ENCODE peak calls at places on chromosome 21, in four cellular contexts. X is GM12878, P is H1, E is HepG2. S is an unnamed sample. For H3K4me1, the result is how much of the 10 kb centered on the place peaks cover.

GRCh38 chr21:17498586-17498985 is 14.3 kb upstream of the CXADR start:
- DNase-seq in X (no peak), E (no peak), P (no peak), S (no peak)

GRCh38 chr21:33598051-33598450 is 9.6 kb upstream of the DONSON start:
- DNase-seq in E (no peak), X (no peak), P (no peak), S (no peak)

GRCh38 chr21:30194701-30195299 is 21.1 kb downstream of the CLDN8 start:
- DNase-seq in X (no peak), E (peak), P (no peak), S (peak)

GRCh38 chr21:28233536-28234220 is 759.0 kb downstream of the LTN1 start:
- DNase-seq in X (no peak), P (no peak), E (no peak), S (no peak)

GRCh38 chr21:20856926-20857325 is 141.3 kb upstream of the NCAM2 start:
- DNase-seq in E (no peak), X (no peak), P (no peak), S (no peak)

GRCh38 chr21:17003221-17003620 is 509.6 kb upstream of the CXADR start:
- DNase-seq in P (no peak), X (no peak), E (no peak), S (no peak)

GRCh38 chr21:33296156-33296555 is 28.6 kb upstream of the IFNAR1 start:
- DNase-seq in E (no peak), P (no peak), X (no peak), S (no peak)

GRCh38 chr21:29342394-29342957 is 43.8 kb downstream of the BACH1 start:
- DNase-seq in X (peak), E (no peak), P (no peak), S (no peak)

GRCh38 chr21:29511076-29511475 is 212.4 kb downstream of the BACH1 start:
- DNase-seq in P (no peak), E (no peak), X (no peak), S (no peak)

GRCh38 chr21:20647603-20648002 is 350.6 kb upstream of the NCAM2 start:
- DNase-seq in P (no peak), E (no peak), X (no peak), S (no peak)

GRCh38 chr21:17782051-17782450 is 37.1 kb downstream of the C21orf91 start:
- DNase-seq in P (no peak), E (no peak), X (no peak), S (no peak)

GRCh38 chr21:14736162-14736561 is 190.0 kb upstream of the SAMSN1 start:
- DNase-seq in E (no peak), P (no peak), X (peak), S (no peak)

GRCh38 chr21:8993943-8994639 is 1527.3 kb upstream of the TPTE start:
- DNase-seq in P (no peak), X (no peak), E (peak), S (no peak)

GRCh38 chr21:30468912-30469812 is 11.0 kb downstream of the KRTAP19-1 start:
- DNase-seq in P (no peak), E (no peak), X (no peak), S (no peak)

GRCh38 chr21:16488042-16488441 is 758.3 kb downstream of the USP25 start:
- DNase-seq in E (no peak), X (no peak), P (no peak), S (no peak)

GRCh38 chr21:17901458-17902092 is 82.4 kb upstream of the C21orf91 start:
- DNase-seq in X (peak), E (no peak), P (no peak), S (no peak)

GRCh38 chr21:14376854-14377253 is 6.1 kb downstream of the HSPA13 start:
- DNase-seq in E (no peak), X (no peak), P (no peak), S (no peak)

GRCh38 chr21:29678616-29679015 is 261.2 kb downstream of the GRIK1 start:
- DNase-seq in E (no peak), X (no peak), P (no peak), S (no peak)

GRCh38 chr21:23401278-23401677 is 2206.0 kb downstream of the MRPL39 start:
- DNase-seq in E (no peak), X (no peak), P (no peak), S (peak)

GRCh38 chr21:7952648-7953047 is 2568.7 kb upstream of the TPTE start:
- DNase-seq in X (no peak), P (no peak), E (no peak), S (no peak)

GRCh38 chr21:30491963-30492428 is at the start of gene KRTAP19-3:
- DNase-seq in E (no peak), X (no peak), P (no peak), S (no peak)

GRCh38 chr21:28793043-28793442 is 199.6 kb downstream of the LTN1 start:
- DNase-seq in E (no peak), X (no peak), P (no peak), S (peak)

GRCh38 chr21:41008971-41009370 is 159.0 kb upstream of the BACE2 start:
- DNase-seq in E (no peak), X (no peak), P (no peak), S (no peak)

GRCh38 chr21:33078907-33079582 is 9.1 kb downstream of the OLIG1 start:
- DNase-seq in X (peak), E (peak), P (no peak), S (no peak)

GRCh38 chr21:18608226-18608625 is 204.6 kb upstream of the TMPRSS15 start:
- DNase-seq in X (no peak), E (no peak), P (no peak), S (no peak)

GRCh38 chr21:15445327-15445726 is 284.5 kb upstream of the USP25 start:
- DNase-seq in E (no peak), X (peak), P (no peak), S (no peak)

GRCh38 chr21:28160378-28160777 is 832.3 kb downstream of the LTN1 start:
- DNase-seq in E (no peak), P (no peak), X (no peak), S (no peak)

GRCh38 chr21:31282095-31282709 is 61.9 kb downstream of the TIAM1 start:
- DNase-seq in X (no peak), P (no peak), E (no peak), S (no peak)

GRCh38 chr21:17387030-17387617 is 125.7 kb upstream of the CXADR start:
- DNase-seq in P (no peak), X (peak), E (peak), S (peak)

GRCh38 chr21:15848632-15849031 is 118.8 kb downstream of the USP25 start:
- DNase-seq in P (no peak), X (no peak), E (no peak), S (no peak)

GRCh38 chr21:28207776-28208175 is 784.9 kb downstream of the LTN1 start:
- DNase-seq in X (no peak), E (no peak), P (no peak), S (no peak)

GRCh38 chr21:36695671-36696389 is 3.1 kb upstream of the SIM2 start:
- DNase-seq in P (peak), X (no peak), E (no peak), S (no peak)
- H3K4me1 ChIP-seq in P (under half), X (under half), E (under half), S (under half)

DNA sequence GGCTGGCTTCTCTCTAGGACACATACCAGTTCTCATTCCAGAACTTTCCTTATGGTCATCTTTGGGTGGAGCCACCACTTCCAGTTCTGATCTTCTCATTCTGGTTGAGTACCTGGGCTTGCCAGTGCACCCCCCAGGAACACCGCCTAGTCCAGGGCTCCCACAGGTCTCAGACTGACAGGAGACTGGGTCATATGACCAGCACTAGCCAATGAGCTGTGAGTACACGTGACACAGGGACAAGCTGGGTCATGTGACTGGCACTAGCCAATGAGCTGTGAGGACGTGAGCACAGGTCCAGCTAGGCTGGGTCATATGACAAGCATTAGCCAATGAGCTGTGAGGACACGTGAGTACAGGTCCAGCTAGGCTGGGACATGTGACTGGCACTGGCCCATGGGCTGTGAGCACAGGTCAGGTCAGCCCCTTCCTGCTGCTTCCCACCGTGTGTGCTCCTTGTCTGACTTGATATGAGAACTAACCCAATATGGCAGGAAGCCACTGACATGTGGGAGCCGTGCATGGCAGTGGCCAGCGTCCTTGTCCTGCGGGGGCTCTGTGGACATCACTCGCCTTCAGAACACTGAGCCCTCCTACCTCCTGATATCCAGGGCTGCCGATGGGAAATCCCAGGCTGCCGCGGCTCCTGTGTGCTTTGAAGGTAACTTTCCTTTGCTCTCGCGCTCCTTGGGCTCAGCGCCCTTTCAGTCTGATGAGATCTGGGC is 22.7 kb downstream of the KRTAP10-1 start:
- DNase-seq in P (no peak), X (peak), E (peak), S (peak)
- TF ChIP-seq SUZ12 in P (no peak), X (no peak), E (no peak), S (no peak)

DNA sequence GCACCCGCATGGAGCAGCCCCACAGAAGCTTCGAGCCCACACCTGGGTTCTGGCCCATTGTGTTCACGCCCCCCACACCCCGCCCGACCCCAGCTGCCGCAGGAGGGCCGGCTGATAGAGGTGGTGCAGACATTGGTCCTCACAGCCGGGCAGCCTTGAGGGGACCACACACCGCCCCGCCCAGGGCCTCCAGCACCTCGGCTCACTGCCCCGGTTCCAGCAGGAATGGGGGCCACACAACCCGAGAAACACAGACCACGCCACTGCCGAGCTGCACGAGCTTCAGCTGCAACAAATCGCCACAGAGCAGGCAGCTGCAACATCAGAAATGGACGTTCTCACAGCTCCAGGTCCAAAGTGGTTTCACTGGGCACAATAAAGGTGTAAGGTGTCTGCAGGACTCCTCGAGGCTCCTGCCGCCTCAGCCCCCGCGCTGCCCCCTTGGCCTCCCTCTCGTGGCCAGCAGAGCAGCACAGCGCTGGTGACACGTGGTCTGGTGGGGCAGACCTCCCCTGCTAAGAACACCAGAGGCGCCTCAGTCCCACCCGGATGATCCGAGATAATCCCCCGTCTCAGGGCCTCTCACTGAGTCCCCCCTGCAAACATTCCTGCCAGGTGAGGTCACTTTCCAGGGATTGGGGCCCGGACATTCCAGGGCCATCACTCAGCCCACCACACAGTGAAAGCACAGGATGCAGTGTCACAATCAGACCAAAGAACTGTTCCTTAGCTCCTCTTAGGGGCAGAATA is 62.3 kb upstream of the ADARB1 start:
- DNase-seq in P (peak), X (no peak), E (peak), S (peak)
- H3K4me3 ChIP-seq in P (no peak), X (no peak), E (peak), S (no peak)

DNA sequence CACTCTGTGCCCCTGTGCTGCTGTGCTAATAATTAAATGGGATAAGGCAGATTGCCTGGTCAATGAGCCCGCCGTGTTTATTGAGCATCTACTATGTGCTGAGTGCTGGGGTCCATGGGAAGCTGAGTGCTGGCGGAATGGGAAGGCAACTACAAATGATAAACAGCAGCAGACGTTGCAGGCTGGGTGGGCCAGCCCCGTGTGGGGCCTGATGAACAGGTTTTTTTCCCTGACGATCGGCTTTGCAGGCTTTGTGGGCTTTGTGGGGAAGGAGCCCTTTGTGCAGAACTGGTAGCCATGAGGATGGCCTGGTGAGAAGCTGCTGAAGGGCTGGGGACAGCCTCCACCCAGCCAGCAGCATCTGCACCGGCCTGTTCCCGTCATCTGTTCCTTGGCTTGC is 3.5 kb downstream of the PDE9A start:
- DNase-seq in P (no peak), E (no peak), X (no peak), S (no peak)
- H3K4me1 ChIP-seq in P (under half), E (under half), X (under half), S (half or more)

DNA sequence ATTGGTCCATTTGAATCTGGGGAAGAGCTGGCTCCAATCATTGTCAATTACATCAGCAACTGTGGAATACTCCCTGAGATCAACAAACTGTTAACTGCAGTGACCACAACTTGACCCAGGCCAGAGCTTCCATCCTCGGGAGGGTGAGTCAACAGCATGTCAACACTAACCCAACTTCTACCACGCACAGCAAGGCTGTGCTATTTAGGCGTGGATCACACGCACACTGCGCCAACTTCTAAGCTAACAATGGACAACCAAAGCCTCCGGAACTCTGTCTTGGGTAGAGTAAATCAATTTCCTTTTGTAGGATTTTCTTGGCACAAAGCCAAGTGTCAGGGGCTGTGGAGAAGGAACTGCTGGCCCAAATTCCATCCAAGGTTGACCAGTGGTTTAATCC is 30.4 kb downstream of the APP start:
- DNase-seq in P (no peak), E (peak), X (no peak), S (no peak)
- TF ChIP-seq SUZ12 in P (no peak), E (no peak), X (no peak), S (no peak)

GRCh38 chr21:46608672-46609111 is 3.8 kb upstream of the S100B start:
- DNase-seq in P (no peak), E (no peak), X (peak), S (no peak)
- H3K4me3 ChIP-seq in P (no peak), E (no peak), X (peak), S (no peak)

DNA sequence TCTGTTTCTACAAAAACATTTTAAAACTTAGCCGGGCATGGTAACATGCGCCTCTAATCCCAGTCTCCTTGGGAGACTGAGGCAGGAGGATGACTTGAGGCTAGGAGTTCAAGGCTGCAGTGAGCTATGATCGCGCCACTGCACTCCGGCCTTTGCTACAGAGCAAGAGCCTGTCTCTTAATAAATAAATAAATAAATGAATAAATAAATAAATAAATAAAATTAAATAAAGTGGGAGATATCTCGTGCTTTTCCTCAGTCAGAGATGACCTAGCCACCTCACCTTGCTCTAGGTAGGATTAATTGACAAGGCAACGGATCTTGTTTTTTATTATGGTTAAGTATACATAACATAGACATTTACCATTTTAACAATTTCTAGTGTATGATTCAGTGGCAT is 14.3 kb upstream of the BRWD1 start:
- DNase-seq in X (no peak), P (no peak), E (no peak), S (no peak)
- H3K4me1 ChIP-seq in X (under half), P (under half), E (under half), S (under half)

GRCh38 chr21:34882719-34883131 is 166.4 kb downstream of the RUNX1 start:
- DNase-seq in X (no peak), E (no peak), P (no peak), S (no peak)

GRCh38 chr21:34881421-34881820 is 167.7 kb downstream of the RUNX1 start:
- DNase-seq in X (no peak), E (no peak), P (no peak), S (no peak)

GRCh38 chr21:34883501-34884271 is 165.4 kb downstream of the RUNX1 start:
- DNase-seq in E (no peak), P (no peak), X (no peak), S (no peak)

GRCh38 chr21:34880401-34880800 is 168.7 kb downstream of the RUNX1 start:
- DNase-seq in X (no peak), E (no peak), P (no peak), S (no peak)

GRCh38 chr21:34881894-34882371 is 167.2 kb downstream of the RUNX1 start:
- DNase-seq in P (no peak), X (no peak), E (no peak), S (no peak)
- TF ChIP-seq SUZ12 in P (no peak), X (no peak), E (no peak), S (no peak)

DNA sequence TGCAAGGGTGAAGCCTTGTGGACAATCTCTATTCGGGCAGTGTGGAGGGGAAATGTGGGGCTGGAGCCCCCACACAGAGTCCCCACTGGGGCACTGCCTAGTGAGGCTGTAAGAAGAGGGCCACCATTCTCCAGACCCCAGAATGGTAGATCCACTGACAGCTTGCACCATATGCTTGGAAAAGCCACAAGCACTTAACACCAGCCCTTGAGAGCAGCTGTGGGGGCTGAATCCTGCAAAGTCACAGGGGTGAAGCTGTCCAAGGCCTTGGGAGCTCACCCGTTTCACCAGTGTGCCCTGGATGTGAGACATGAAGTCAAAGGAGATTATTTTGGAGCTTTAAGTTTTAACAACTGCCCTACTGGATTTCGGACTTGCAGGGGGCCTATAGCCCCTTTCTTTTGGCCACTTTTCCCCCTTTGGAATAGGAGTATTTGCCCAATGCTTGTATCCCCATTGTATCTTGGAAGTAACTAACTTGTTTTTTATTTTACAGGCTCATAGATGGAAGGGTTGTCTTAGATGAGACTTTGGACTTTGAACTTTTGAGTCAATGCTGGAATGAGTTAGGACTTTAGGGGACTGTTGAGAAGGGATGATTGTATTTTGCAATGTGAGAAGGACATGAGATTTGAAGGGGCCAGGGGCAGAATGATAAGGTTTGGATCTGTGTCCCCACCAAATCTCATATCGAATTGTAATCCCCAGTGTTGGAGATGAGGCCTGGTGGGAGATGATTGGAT is 16.3 kb upstream of the COL6A1 start:
- DNase-seq in P (no peak), X (no peak), E (no peak), S (no peak)
- H3K4me3 ChIP-seq in P (no peak), X (no peak), E (no peak), S (no peak)

GRCh38 chr21:37603129-37603528 is 236.6 kb downstream of the DYRK1A start:
- DNase-seq in E (no peak), X (no peak), P (no peak), S (no peak)

GRCh38 chr21:37601915-37602314 is 235.3 kb downstream of the DYRK1A start:
- DNase-seq in E (no peak), X (no peak), P (no peak), S (no peak)

GRCh38 chr21:37605006-37605405 is 238.4 kb downstream of the DYRK1A start:
- DNase-seq in E (no peak), P (no peak), X (no peak), S (no peak)

GRCh38 chr21:37595944-37596343 is 229.4 kb downstream of the DYRK1A start:
- DNase-seq in X (no peak), E (no peak), P (no peak), S (no peak)

DNA sequence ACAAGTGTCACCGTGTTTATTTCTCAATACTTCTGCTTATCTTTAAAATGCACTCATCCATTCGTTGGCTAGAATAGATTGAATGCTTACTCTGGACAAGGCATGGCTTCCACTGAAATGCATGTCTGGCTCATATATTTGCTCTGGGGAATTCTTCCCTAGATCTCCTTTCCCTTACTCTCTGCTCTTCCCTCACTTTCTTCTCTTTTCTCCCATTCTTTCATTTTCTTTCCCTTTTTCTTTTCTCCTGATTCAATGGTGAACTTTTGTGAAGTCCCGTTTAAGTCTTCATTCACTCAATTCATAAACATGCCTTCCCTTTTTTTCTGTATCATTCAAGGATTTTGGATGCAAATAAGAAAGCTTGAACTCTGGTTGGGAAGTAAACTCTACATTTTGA is 234.5 kb downstream of the DYRK1A start:
- DNase-seq in P (no peak), X (no peak), E (no peak), S (no peak)
- H3K4me1 ChIP-seq in P (under half), X (under half), E (under half), S (under half)

S was measured in NT2/D1.